ENCODE peak calls at places on chromosomes 1 and 21, in seven cellular contexts. K is ascending aorta, N is NCI-H2081, X is NCI-H1105 treated with DMSO at 0.1 percent for 48 hours, M is activated gamma-delta T cell treated with Interleukin-2 at 50 U/mL for 16 hours, P is T-cell, R is NCI-H1092. U is an unnamed sample.

GRCh38 chr1:7538033-7538432 is 233.1 kb upstream of the VAMP3 start:
- DNase-seq in M (no peak), R (no peak), X (no peak), P (no peak), K (no peak), N (no peak), U (no peak)

GRCh38 chr1:73789965-73790364 is 408.0 kb downstream of the LRRIQ3 start:
- DNase-seq in N (no peak), K (no peak), P (no peak), X (no peak), M (no peak), R (no peak), U (no peak)

GRCh38 chr1:47738560-47739182 is 258.5 kb downstream of the TRABD2B start:
- DNase-seq in N (no peak), R (no peak), X (peak; percentile 37), M (no peak), K (no peak), P (no peak), U (peak; percentile 87)

GRCh38 chr21:34345892-34346291 is 17.9 kb upstream of the KCNE2 start:
- DNase-seq in N (no peak), M (no peak), K (no peak), P (no peak), X (no peak), R (no peak), U (no peak)

GRCh38 chr1:24999906-25000305 is 69.8 kb upstream of the RUNX3 start:
- DNase-seq in K (no peak), P (no peak), R (no peak), M (no peak), N (no peak), X (no peak), U (no peak)

GRCh38 chr1:50108497-50109073 is at the start of gene ELAVL4:
- DNase-seq in X (no peak), N (peak; percentile 99), M (no peak), K (no peak), P (no peak), R (peak; percentile 92), U (peak; percentile 55)

GRCh38 chr1:15726508-15726907 is 9.6 kb upstream of the SLC25A34 start:
- DNase-seq in P (no peak), N (no peak), M (no peak), R (no peak), K (no peak), X (no peak), U (no peak)

GRCh38 chr1:221415626-221416025 is 326.3 kb downstream of the DUSP10 start:
- DNase-seq in X (no peak), K (no peak), N (no peak), R (no peak), P (no peak), M (no peak), U (no peak)

GRCh38 chr1:35707253-35708178 is 11.2 kb downstream of the C1orf216 start:
- DNase-seq in K (no peak), M (peak; percentile 46), R (peak; percentile 79), N (peak; percentile 83), X (peak; percentile 79), P (peak; percentile 35), U (peak; percentile 87)

GRCh38 chr1:64745181-64745985 is 508 bp downstream of the RAVER2 start:
- DNase-seq in M (peak; percentile 11), N (peak; percentile 71), K (no peak), P (peak; percentile 6), R (no peak), X (peak; percentile 47), U (peak; percentile 49)

GRCh38 chr1:14140800-14141526 is 441.0 kb downstream of the PRDM2 start:
- DNase-seq in M (no peak), P (no peak), R (peak; percentile 74), N (no peak), X (peak; percentile 20), K (no peak), U (peak; percentile 17)